ENCODE peak calls at places on chromosomes 11 and 22, in seven cellular contexts. M, X, Q, O, D, Y and V are unnamed samples.
A peak's percentile ranks its signal among the peaks of the same experiment; 100 is the strongest.

GRCh38 chr11:12149672-12150225 is 39.4 kb downstream of the MICAL2 start:
- DNase-seq in M (no peak), X (no peak), Q (no peak), O (no peak), D (no peak), Y (no peak), V (no peak)

GRCh38 chr22:33851240-33851639 is 69.0 kb downstream of the LARGE1 start:
- DNase-seq in M (no peak), X (no peak), Q (no peak), O (no peak), D (no peak), Y (no peak), V (no peak)

GRCh38 chr11:6818967-6819366 is 19.5 kb upstream of the OR6A2 start:
- DNase-seq in M (no peak), X (no peak), Q (no peak), O (no peak), D (no peak), Y (no peak), V (no peak)

GRCh38 chr22:25054943-25055511 is 102.5 kb downstream of the KIAA1671 start:
- DNase-seq in M (no peak), X (no peak), Q (no peak), O (no peak), D (no peak), Y (no peak), V (no peak)

GRCh38 chr11:24155792-24156191 is 341.1 kb upstream of the LUZP2 start:
- DNase-seq in M (no peak), X (no peak), Q (no peak), O (no peak), D (no peak), Y (no peak), V (no peak)

GRCh38 chr11:7904910-7905309 is 26.2 kb downstream of the OR10A6 start:
- DNase-seq in M (no peak), X (no peak), Q (no peak), O (no peak), D (no peak), Y (no peak), V (no peak)

GRCh38 chr11:1783725-1784529 is 20.2 kb upstream of the CTSD start:
- DNase-seq in M (no peak), X (no peak), Q (no peak), O (no peak), D (no peak), Y (no peak), V (no peak)

GRCh38 chr11:1081601-1082311 is 7.1 kb downstream of the MUC2 start:
- DNase-seq in M (no peak), X (peak; percentile 61), Q (no peak), O (peak; percentile 62), D (no peak), Y (peak; percentile 6), V (no peak)

GRCh38 chr11:124882339-124883071 is 15.2 kb downstream of the ROBO4 start:
- DNase-seq in M (no peak), X (no peak), Q (peak; percentile 78), O (no peak), D (peak; percentile 78), Y (no peak), V (no peak)

GRCh38 chr11:75208444-75208843 is 32.1 kb upstream of the TPBGL start:
- DNase-seq in M (no peak), X (no peak), Q (no peak), O (no peak), D (no peak), Y (no peak), V (no peak)

GRCh38 chr22:37352481-37352880 is 70.2 kb downstream of the CYTH4 start:
- DNase-seq in M (no peak), X (no peak), Q (no peak), O (no peak), D (no peak), Y (no peak), V (no peak)

GRCh38 chr11:19344661-19345518 is 104.1 kb upstream of the E2F8 start:
- DNase-seq in M (no peak), X (peak; percentile 66), Q (no peak), O (peak; percentile 76), D (peak; percentile 33), Y (no peak), V (peak; percentile 46)

GRCh38 chr22:30425616-30426394 is at the start of gene MTFP1:
- DNase-seq in M (no peak), X (peak; percentile 77), Q (peak; percentile 77), O (peak; percentile 89), D (peak; percentile 59), Y (peak; percentile 47), V (peak; percentile 68)

GRCh38 chr22:49961601-49962011 is 1.0 kb downstream of the PIM3 start:
- DNase-seq in M (no peak), X (no peak), Q (no peak), O (no peak), D (no peak), Y (no peak), V (peak; percentile 76)

GRCh38 chr11:112418438-112418837 is 157.8 kb upstream of the PLET1 start:
- DNase-seq in M (no peak), X (no peak), Q (no peak), O (no peak), D (no peak), Y (no peak), V (no peak)

GRCh38 chr22:34966980-34967379 is 99.0 kb upstream of the ISX start:
- DNase-seq in M (no peak), X (no peak), Q (no peak), O (no peak), D (no peak), Y (no peak), V (no peak)

GRCh38 chr22:50674606-50675552 is 2.3 kb downstream of the SHANK3 start:
- DNase-seq in M (no peak), X (no peak), Q (no peak), O (no peak), D (no peak), Y (no peak), V (no peak)

DNA sequence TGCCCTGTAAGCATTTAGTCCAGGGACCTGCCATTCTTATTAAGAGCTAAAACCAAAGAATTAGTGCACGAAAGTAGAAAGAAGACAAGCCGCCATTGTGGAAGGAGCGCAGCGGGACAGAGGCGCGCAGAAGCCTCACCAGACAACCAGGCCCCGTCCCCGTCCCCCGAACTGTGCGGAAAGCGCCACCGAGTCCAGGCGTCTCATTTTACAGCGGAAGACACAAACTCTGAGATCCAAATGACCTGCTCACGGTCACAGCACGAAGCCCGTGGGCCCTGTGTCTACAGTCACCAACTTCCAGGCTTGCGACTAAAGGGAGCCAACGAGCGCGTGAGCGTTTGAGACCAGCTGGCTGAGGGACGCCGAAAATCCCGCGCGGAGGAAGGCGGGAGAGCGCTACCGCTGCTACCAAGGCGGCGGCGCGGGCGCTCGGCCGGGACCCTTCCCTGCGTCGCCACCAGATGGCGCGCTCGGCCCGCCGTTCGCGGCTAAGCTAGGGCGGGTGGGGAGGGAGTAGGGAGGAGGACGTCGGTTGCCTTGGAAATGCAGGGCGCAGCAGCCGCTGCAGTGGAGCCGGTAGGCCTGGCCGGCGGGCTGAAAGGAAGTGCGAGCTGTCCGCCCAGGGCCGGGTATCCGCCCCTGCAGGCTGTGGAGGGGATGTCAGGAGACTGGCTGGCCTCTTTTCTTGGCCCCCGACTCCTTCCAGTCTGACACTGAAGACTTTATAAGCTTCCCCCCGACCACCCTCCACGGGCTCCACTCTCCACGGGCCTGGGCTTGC is 434 bp upstream of the CCDC83 start:
- DNase-seq in M (peak; percentile 55), X (peak; percentile 95), Q (peak; percentile 94), O (peak; percentile 99), D (peak; percentile 92), Y (peak; percentile 90), V (peak; percentile 94)
- TF ChIP-seq POLR2A in M (no peak), X (no peak), Q (no peak), O (no peak), D (peak; percentile 74), Y (peak; percentile 39), V (no peak)

GRCh38 chr22:38870312-38870741 is 1.7 kb downstream of the CBX6 start:
- DNase-seq in M (no peak), X (peak; percentile 94), Q (peak; percentile 94), O (peak; percentile 96), D (peak; percentile 87), Y (peak; percentile 90), V (peak; percentile 94)
- H3K4me3 ChIP-seq in M (peak overlapping the region; percentile 7), X (peak overlapping the region; percentile 62), Q (peak overlapping the region; percentile 64), O (peak overlapping the region; percentile 79), D (no peak overlapping the region), Y (peak overlapping the region; percentile 91), V (peak overlapping the region; percentile 72)

GRCh38 chr11:115504279-115505158 is at the start of gene CADM1:
- DNase-seq in M (peak; percentile 38), X (peak; percentile 97), Q (peak; percentile 97), O (peak; percentile 92), D (peak; percentile 97), Y (peak; percentile 95), V (peak; percentile 94)
- TF ChIP-seq POLR2A in M (peak; percentile 87), X (peak; percentile 66), Q (peak; percentile 85), O (no peak), D (peak; percentile 92), Y (peak; percentile 92), V (peak; percentile 80)

DNA sequence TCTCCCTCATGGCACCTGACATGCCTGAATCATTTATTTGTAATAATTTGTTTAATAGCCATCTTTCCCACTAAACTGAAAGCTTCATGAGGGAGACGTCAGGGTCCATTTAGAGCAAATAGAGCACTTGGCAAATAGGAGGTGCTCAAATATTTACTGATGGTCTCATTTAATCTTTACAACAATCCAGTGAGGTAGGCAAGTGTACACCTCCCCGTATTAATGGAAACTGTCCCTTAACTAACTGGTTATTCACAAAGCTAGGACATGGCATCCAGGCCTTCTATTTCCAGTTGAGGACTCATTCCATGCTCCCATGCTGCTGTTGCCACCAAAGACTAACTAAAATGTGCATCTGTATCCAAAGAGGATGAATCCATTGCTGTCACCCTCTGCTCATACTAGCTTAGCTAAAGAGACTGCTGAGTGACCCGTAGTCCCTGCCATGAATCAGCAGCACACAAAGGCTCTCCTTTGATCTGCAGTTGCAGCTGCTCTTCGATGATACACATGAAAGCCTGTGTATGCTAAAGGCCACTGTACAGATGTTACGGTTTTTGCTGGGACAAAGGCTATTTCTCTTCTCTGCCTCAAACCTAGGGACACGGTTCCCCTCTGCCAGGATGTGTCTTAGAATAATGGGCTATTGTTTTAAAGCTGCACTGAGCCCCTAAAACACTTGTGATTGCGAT is 82.6 kb downstream of the RAB30 start:
- DNase-seq in M (no peak), X (no peak), Q (no peak), O (no peak), D (peak; percentile 59), Y (no peak), V (no peak)
- H3K4me3 ChIP-seq in M (no peak overlapping the region), X (no peak overlapping the region), Q (no peak overlapping the region), O (no peak overlapping the region), D (no peak overlapping the region), Y (no peak overlapping the region), V (no peak overlapping the region)

GRCh38 chr11:121471167-121471566 is 18.4 kb upstream of the SORL1-AS1 start:
- DNase-seq in M (no peak), X (no peak), Q (no peak), O (no peak), D (no peak), Y (no peak), V (no peak)
- TF ChIP-seq POLR2A in M (no peak), X (no peak), Q (no peak), O (no peak), D (no peak), Y (no peak), V (no peak)

DNA sequence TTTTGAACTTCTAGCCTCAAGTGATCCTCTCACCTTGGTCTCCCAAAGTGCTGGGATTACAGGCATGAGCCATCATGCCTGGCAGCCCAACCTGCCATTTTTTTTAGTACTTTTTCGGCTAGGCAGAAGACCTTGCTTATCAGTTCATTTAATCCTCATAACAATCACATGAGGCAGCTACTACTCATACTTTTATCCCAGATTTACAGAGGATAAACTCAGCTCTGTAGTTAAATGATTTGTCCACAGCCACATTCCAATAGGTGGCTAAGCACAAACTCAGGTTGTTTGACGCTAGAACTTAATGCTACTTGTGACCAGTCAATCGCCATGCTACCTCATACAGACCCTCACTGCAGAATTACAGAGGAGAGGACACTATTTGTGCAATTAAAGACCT is 28.1 kb downstream of the SBF2 start:
- DNase-seq in M (no peak), X (no peak), Q (no peak), O (no peak), D (no peak), Y (no peak), V (no peak)
- H3K4me3 ChIP-seq in M (no peak overlapping the region), X (no peak overlapping the region), Q (no peak overlapping the region), O (no peak overlapping the region), D (no peak overlapping the region), Y (no peak overlapping the region), V (no peak overlapping the region)